ENCODE peak calls at places on chromosomes 11 and 22, in eight cellular contexts. One of them, this sample, is unnamed.

GRCh38 chr11:3126207-3126865 is 38.8 kb downstream of the OSBPL5 start:
- DNase-seq in SK-N-MC: no peak
- DNase-seq in stimulated activated CD8-positive, alpha-beta memory T cell treated with anti-CD3 and anti-CD28 coated beads, Interleukin-12 subunit alpha, Interleukin-12 subunit beta, amount 100 ng/mL, for 4 hours: no peak
- DNase-seq in heart right ventricle: peak; percentile 46
- DNase-seq in AG08396: no peak
- DNase-seq in astrocyte of the spinal cord: no peak
- DNase-seq in Right ventricle myocardium superior: peak; percentile 70
- DNase-seq in tibial artery: peak; percentile 68
- DNase-seq in this sample: peak; percentile 67

GRCh38 chr11:113104390-113105251 is 143.4 kb downstream of the NCAM1 start:
- DNase-seq in SK-N-MC: no peak
- DNase-seq in stimulated activated CD8-positive, alpha-beta memory T cell treated with anti-CD3 and anti-CD28 coated beads, Interleukin-12 subunit alpha, Interleukin-12 subunit beta, amount 100 ng/mL, for 4 hours: no peak
- DNase-seq in heart right ventricle: no peak
- DNase-seq in AG08396: no peak
- DNase-seq in astrocyte of the spinal cord: no peak
- DNase-seq in Right ventricle myocardium superior: no peak
- DNase-seq in tibial artery: no peak
- DNase-seq in this sample: no peak

GRCh38 chr11:665707-666281 is 28.7 kb downstream of the DRD4 start:
- DNase-seq in SK-N-MC: no peak
- DNase-seq in stimulated activated CD8-positive, alpha-beta memory T cell treated with anti-CD3 and anti-CD28 coated beads, Interleukin-12 subunit alpha, Interleukin-12 subunit beta, amount 100 ng/mL, for 4 hours: no peak
- DNase-seq in heart right ventricle: no peak
- DNase-seq in AG08396: peak; percentile 54
- DNase-seq in astrocyte of the spinal cord: peak; percentile 24
- DNase-seq in Right ventricle myocardium superior: no peak
- DNase-seq in tibial artery: no peak
- DNase-seq in this sample: no peak

GRCh38 chr11:36146437-36146836 is 142.8 kb downstream of the COMMD9 start:
- DNase-seq in SK-N-MC: no peak
- DNase-seq in stimulated activated CD8-positive, alpha-beta memory T cell treated with anti-CD3 and anti-CD28 coated beads, Interleukin-12 subunit alpha, Interleukin-12 subunit beta, amount 100 ng/mL, for 4 hours: no peak
- DNase-seq in heart right ventricle: no peak
- DNase-seq in AG08396: no peak
- DNase-seq in astrocyte of the spinal cord: no peak
- DNase-seq in Right ventricle myocardium superior: no peak
- DNase-seq in tibial artery: no peak
- DNase-seq in this sample: no peak

GRCh38 chr11:97943493-97943892 is 1077.3 kb upstream of the CNTN5 start:
- DNase-seq in SK-N-MC: no peak
- DNase-seq in stimulated activated CD8-positive, alpha-beta memory T cell treated with anti-CD3 and anti-CD28 coated beads, Interleukin-12 subunit alpha, Interleukin-12 subunit beta, amount 100 ng/mL, for 4 hours: no peak
- DNase-seq in heart right ventricle: no peak
- DNase-seq in AG08396: no peak
- DNase-seq in astrocyte of the spinal cord: no peak
- DNase-seq in Right ventricle myocardium superior: no peak
- DNase-seq in tibial artery: no peak
- DNase-seq in this sample: no peak

GRCh38 chr22:44329179-44329796 is 16.5 kb upstream of the SHISAL1 start:
- DNase-seq in SK-N-MC: no peak
- DNase-seq in stimulated activated CD8-positive, alpha-beta memory T cell treated with anti-CD3 and anti-CD28 coated beads, Interleukin-12 subunit alpha, Interleukin-12 subunit beta, amount 100 ng/mL, for 4 hours: no peak
- DNase-seq in heart right ventricle: no peak
- DNase-seq in AG08396: no peak
- DNase-seq in astrocyte of the spinal cord: no peak
- DNase-seq in Right ventricle myocardium superior: no peak
- DNase-seq in tibial artery: no peak
- DNase-seq in this sample: no peak

GRCh38 chr11:84720706-84721402 is 906.3 kb downstream of the DLG2 start:
- DNase-seq in SK-N-MC: no peak
- DNase-seq in stimulated activated CD8-positive, alpha-beta memory T cell treated with anti-CD3 and anti-CD28 coated beads, Interleukin-12 subunit alpha, Interleukin-12 subunit beta, amount 100 ng/mL, for 4 hours: no peak
- DNase-seq in heart right ventricle: peak; percentile 12
- DNase-seq in AG08396: peak; percentile 5
- DNase-seq in astrocyte of the spinal cord: peak; percentile 6
- DNase-seq in Right ventricle myocardium superior: peak; percentile 58
- DNase-seq in tibial artery: no peak
- DNase-seq in this sample: peak; percentile 23

GRCh38 chr22:49862408-49862776 is 8.7 kb downstream of the ZBED4 start:
- DNase-seq in SK-N-MC: no peak
- DNase-seq in stimulated activated CD8-positive, alpha-beta memory T cell treated with anti-CD3 and anti-CD28 coated beads, Interleukin-12 subunit alpha, Interleukin-12 subunit beta, amount 100 ng/mL, for 4 hours: no peak
- DNase-seq in heart right ventricle: no peak
- DNase-seq in AG08396: no peak
- DNase-seq in astrocyte of the spinal cord: no peak
- DNase-seq in Right ventricle myocardium superior: no peak
- DNase-seq in tibial artery: peak; percentile 42
- DNase-seq in this sample: no peak

GRCh38 chr22:29524440-29525191 is 28.9 kb downstream of the THOC5 start:
- DNase-seq in SK-N-MC: no peak
- DNase-seq in stimulated activated CD8-positive, alpha-beta memory T cell treated with anti-CD3 and anti-CD28 coated beads, Interleukin-12 subunit alpha, Interleukin-12 subunit beta, amount 100 ng/mL, for 4 hours: no peak
- DNase-seq in heart right ventricle: peak; percentile 10
- DNase-seq in AG08396: peak; percentile 33
- DNase-seq in astrocyte of the spinal cord: no peak
- DNase-seq in Right ventricle myocardium superior: no peak
- DNase-seq in tibial artery: no peak
- DNase-seq in this sample: peak; percentile 37

GRCh38 chr11:109305009-109305408 is 117.0 kb upstream of the C11orf87 start:
- DNase-seq in SK-N-MC: no peak
- DNase-seq in stimulated activated CD8-positive, alpha-beta memory T cell treated with anti-CD3 and anti-CD28 coated beads, Interleukin-12 subunit alpha, Interleukin-12 subunit beta, amount 100 ng/mL, for 4 hours: no peak
- DNase-seq in heart right ventricle: no peak
- DNase-seq in AG08396: no peak
- DNase-seq in astrocyte of the spinal cord: no peak
- DNase-seq in Right ventricle myocardium superior: no peak
- DNase-seq in tibial artery: no peak
- DNase-seq in this sample: no peak

GRCh38 chr11:35280727-35281126 is 138.6 kb downstream of the SLC1A2 start:
- DNase-seq in SK-N-MC: no peak
- DNase-seq in stimulated activated CD8-positive, alpha-beta memory T cell treated with anti-CD3 and anti-CD28 coated beads, Interleukin-12 subunit alpha, Interleukin-12 subunit beta, amount 100 ng/mL, for 4 hours: no peak
- DNase-seq in heart right ventricle: no peak
- DNase-seq in AG08396: no peak
- DNase-seq in astrocyte of the spinal cord: no peak
- DNase-seq in Right ventricle myocardium superior: no peak
- DNase-seq in tibial artery: no peak
- DNase-seq in this sample: peak; percentile 26

GRCh38 chr11:67306769-67307544 is 3.6 kb downstream of the SSH3 start:
- DNase-seq in SK-N-MC: no peak
- DNase-seq in stimulated activated CD8-positive, alpha-beta memory T cell treated with anti-CD3 and anti-CD28 coated beads, Interleukin-12 subunit alpha, Interleukin-12 subunit beta, amount 100 ng/mL, for 4 hours: no peak
- DNase-seq in heart right ventricle: no peak
- DNase-seq in AG08396: no peak
- DNase-seq in astrocyte of the spinal cord: no peak
- DNase-seq in Right ventricle myocardium superior: no peak
- DNase-seq in tibial artery: no peak
- DNase-seq in this sample: no peak

GRCh38 chr11:61061081-61061826 is 41.0 kb upstream of the CD5 start:
- DNase-seq in SK-N-MC: no peak
- DNase-seq in stimulated activated CD8-positive, alpha-beta memory T cell treated with anti-CD3 and anti-CD28 coated beads, Interleukin-12 subunit alpha, Interleukin-12 subunit beta, amount 100 ng/mL, for 4 hours: peak; percentile 60
- DNase-seq in heart right ventricle: no peak
- DNase-seq in AG08396: no peak
- DNase-seq in astrocyte of the spinal cord: peak; percentile 17
- DNase-seq in Right ventricle myocardium superior: no peak
- DNase-seq in tibial artery: peak; percentile 59
- DNase-seq in this sample: no peak